ENCODE peak calls at places on chromosome 21, in four cellular contexts. One of them, this sample, is unnamed.

GRCh38 chr21:15014220-15014619 is 50.6 kb downstream of the NRIP1 start:
- DNase-seq in AG04450: no peak
- DNase-seq in fibroblast of villous mesenchyme: no peak
- DNase-seq in H1: no peak
- DNase-seq in this sample: no peak

GRCh38 chr21:35602811-35603210 is 457.5 kb downstream of the SETD4 start:
- DNase-seq in AG04450: no peak
- DNase-seq in fibroblast of villous mesenchyme: no peak
- DNase-seq in H1: no peak
- DNase-seq in this sample: no peak

GRCh38 chr21:31894441-31894840 is 21.6 kb downstream of the HUNK start:
- DNase-seq in AG04450: no peak
- DNase-seq in fibroblast of villous mesenchyme: no peak
- DNase-seq in H1: no peak
- DNase-seq in this sample: no peak

GRCh38 chr21:30408782-30409494 is 13.1 kb downstream of the KRTAP13-1 start:
- DNase-seq in AG04450: no peak
- DNase-seq in fibroblast of villous mesenchyme: peak
- DNase-seq in H1: peak
- DNase-seq in this sample: no peak

GRCh38 chr21:35932232-35932911 is 128.0 kb downstream of the SETD4 start:
- DNase-seq in AG04450: peak
- DNase-seq in fibroblast of villous mesenchyme: peak
- DNase-seq in H1: no peak
- DNase-seq in this sample: peak

GRCh38 chr21:30984897-30985296 is 53.4 kb downstream of the KRTAP19-8 start:
- DNase-seq in AG04450: no peak
- DNase-seq in fibroblast of villous mesenchyme: no peak
- DNase-seq in H1: no peak
- DNase-seq in this sample: no peak

GRCh38 chr21:36422279-36423098 is 37.3 kb downstream of the CHAF1B start:
- DNase-seq in AG04450: peak
- DNase-seq in fibroblast of villous mesenchyme: peak
- DNase-seq in H1: peak
- DNase-seq in this sample: no peak

GRCh38 chr21:14866859-14867560 is 197.8 kb downstream of the NRIP1 start:
- DNase-seq in AG04450: no peak
- DNase-seq in fibroblast of villous mesenchyme: no peak
- DNase-seq in H1: no peak
- DNase-seq in this sample: no peak

GRCh38 chr21:36654341-36654740 is 44.6 kb upstream of the SIM2 start:
- DNase-seq in AG04450: no peak
- DNase-seq in fibroblast of villous mesenchyme: no peak
- DNase-seq in H1: no peak
- DNase-seq in this sample: no peak

GRCh38 chr21:17925000-17925610 is 105.9 kb upstream of the C21orf91 start:
- DNase-seq in AG04450: peak
- DNase-seq in fibroblast of villous mesenchyme: peak
- DNase-seq in H1: no peak
- DNase-seq in this sample: no peak

GRCh38 chr21:42654179-42654912 is 925 bp downstream of the PDE9A start:
- DNase-seq in AG04450: no peak
- DNase-seq in fibroblast of villous mesenchyme: peak
- DNase-seq in H1: no peak
- DNase-seq in this sample: no peak

GRCh38 chr21:16058896-16059295 is 329.1 kb downstream of the USP25 start:
- DNase-seq in AG04450: no peak
- DNase-seq in fibroblast of villous mesenchyme: no peak
- DNase-seq in H1: no peak
- DNase-seq in this sample: no peak

GRCh38 chr21:22791986-22792560 is 1793.9 kb downstream of the NCAM2 start:
- DNase-seq in AG04450: peak
- DNase-seq in fibroblast of villous mesenchyme: peak
- DNase-seq in H1: no peak
- DNase-seq in this sample: peak

GRCh38 chr21:36719614-36720013 is 20.7 kb downstream of the SIM2 start:
- DNase-seq in AG04450: no peak
- DNase-seq in fibroblast of villous mesenchyme: no peak
- DNase-seq in H1: no peak
- DNase-seq in this sample: no peak

GRCh38 chr21:31289702-31290101 is 54.4 kb downstream of the TIAM1 start:
- DNase-seq in AG04450: no peak
- DNase-seq in fibroblast of villous mesenchyme: no peak
- DNase-seq in H1: no peak
- DNase-seq in this sample: no peak

GRCh38 chr21:39728341-39728740 is 16.6 kb upstream of the IGSF5 start:
- DNase-seq in AG04450: no peak
- DNase-seq in fibroblast of villous mesenchyme: no peak
- DNase-seq in H1: no peak
- DNase-seq in this sample: no peak

GRCh38 chr21:25887166-25887565 is 152.4 kb downstream of the GABPA start:
- DNase-seq in AG04450: no peak
- DNase-seq in fibroblast of villous mesenchyme: no peak
- DNase-seq in H1: no peak
- DNase-seq in this sample: no peak

GRCh38 chr21:42463861-42464515 is 32.0 kb downstream of the RSPH1 start:
- DNase-seq in AG04450: peak
- DNase-seq in fibroblast of villous mesenchyme: peak
- DNase-seq in H1: no peak
- DNase-seq in this sample: no peak

GRCh38 chr21:36135391-36136094 is 664 bp downstream of the CBR3 start:
- DNase-seq in AG04450: no peak
- DNase-seq in fibroblast of villous mesenchyme: peak
- DNase-seq in H1: no peak
- DNase-seq in this sample: peak

GRCh38 chr21:36320421-36321324 is 676 bp downstream of the MORC3 start:
- DNase-seq in AG04450: peak
- DNase-seq in fibroblast of villous mesenchyme: peak
- DNase-seq in H1: no peak
- DNase-seq in this sample: peak

GRCh38 chr21:20538039-20538658 is 460.1 kb upstream of the NCAM2 start:
- DNase-seq in AG04450: no peak
- DNase-seq in fibroblast of villous mesenchyme: no peak
- DNase-seq in H1: no peak
- DNase-seq in this sample: no peak

GRCh38 chr21:19402870-19403269 is 999.3 kb upstream of the TMPRSS15 start:
- DNase-seq in AG04450: no peak
- DNase-seq in fibroblast of villous mesenchyme: no peak
- DNase-seq in H1: no peak
- DNase-seq in this sample: no peak

GRCh38 chr21:14523234-14523633 is 22.9 kb downstream of the SAMSN1 start:
- DNase-seq in AG04450: no peak
- DNase-seq in fibroblast of villous mesenchyme: no peak
- DNase-seq in H1: no peak
- DNase-seq in this sample: no peak

GRCh38 chr21:26920055-26920454 is 46.8 kb downstream of the ADAMTS5 start:
- DNase-seq in AG04450: no peak
- DNase-seq in fibroblast of villous mesenchyme: peak
- DNase-seq in H1: no peak
- DNase-seq in this sample: no peak

GRCh38 chr21:31137951-31138350 is 99.7 kb upstream of the KRTAP19-8 start:
- DNase-seq in AG04450: no peak
- DNase-seq in fibroblast of villous mesenchyme: no peak
- DNase-seq in H1: no peak
- DNase-seq in this sample: no peak

GRCh38 chr21:15026370-15026769 is 38.4 kb downstream of the NRIP1 start:
- DNase-seq in AG04450: no peak
- DNase-seq in fibroblast of villous mesenchyme: no peak
- DNase-seq in H1: no peak
- DNase-seq in this sample: no peak

GRCh38 chr21:15793547-15794235 is 63.9 kb downstream of the USP25 start:
- DNase-seq in AG04450: no peak
- DNase-seq in fibroblast of villous mesenchyme: peak
- DNase-seq in H1: no peak
- DNase-seq in this sample: no peak

GRCh38 chr21:26813426-26813998 is 31.7 kb downstream of the ADAMTS1 start:
- DNase-seq in AG04450: no peak
- DNase-seq in fibroblast of villous mesenchyme: peak
- DNase-seq in H1: no peak
- DNase-seq in this sample: no peak

GRCh38 chr21:16992448-16992847 is 520.4 kb upstream of the CXADR start:
- DNase-seq in AG04450: no peak
- DNase-seq in fibroblast of villous mesenchyme: no peak
- DNase-seq in H1: no peak
- DNase-seq in this sample: no peak

GRCh38 chr21:37758997-37759396 is 157.3 kb downstream of the KCNJ6 start:
- DNase-seq in AG04450: peak
- DNase-seq in fibroblast of villous mesenchyme: peak
- DNase-seq in H1: peak
- DNase-seq in this sample: no peak
- TF ChIP-seq CTCF in AG04450: peak
- TF ChIP-seq CTCF in fibroblast of villous mesenchyme: peak
- TF ChIP-seq CTCF in H1: peak
- TF ChIP-seq CTCF in this sample: peak

DNA sequence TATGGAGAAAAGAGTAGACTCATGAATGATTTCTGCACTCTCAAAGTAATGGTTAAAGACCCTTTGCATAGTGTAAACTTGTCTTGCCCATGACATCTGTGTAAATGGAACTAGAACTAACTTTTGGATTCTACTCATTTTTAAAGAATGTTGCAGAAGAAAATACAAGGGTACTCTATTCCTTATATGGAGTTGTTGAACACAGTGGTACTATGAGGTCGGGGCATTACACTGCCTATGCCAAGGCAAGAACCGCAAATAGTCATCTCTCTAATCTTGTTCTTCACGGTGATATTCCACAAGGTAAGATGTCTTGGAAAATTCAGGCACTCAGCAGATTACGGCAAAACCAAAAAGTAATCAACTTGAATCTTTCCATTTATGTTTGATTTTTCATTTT is 19.8 kb downstream of the CCT8 start:
- DNase-seq in AG04450: peak
- DNase-seq in fibroblast of villous mesenchyme: no peak
- DNase-seq in H1: no peak
- DNase-seq in this sample: no peak
- H3K4me3 ChIP-seq in AG04450: no peak
- H3K4me3 ChIP-seq in fibroblast of villous mesenchyme: no peak
- H3K4me3 ChIP-seq in H1: no peak
- H3K4me3 ChIP-seq in this sample: no peak

DNA sequence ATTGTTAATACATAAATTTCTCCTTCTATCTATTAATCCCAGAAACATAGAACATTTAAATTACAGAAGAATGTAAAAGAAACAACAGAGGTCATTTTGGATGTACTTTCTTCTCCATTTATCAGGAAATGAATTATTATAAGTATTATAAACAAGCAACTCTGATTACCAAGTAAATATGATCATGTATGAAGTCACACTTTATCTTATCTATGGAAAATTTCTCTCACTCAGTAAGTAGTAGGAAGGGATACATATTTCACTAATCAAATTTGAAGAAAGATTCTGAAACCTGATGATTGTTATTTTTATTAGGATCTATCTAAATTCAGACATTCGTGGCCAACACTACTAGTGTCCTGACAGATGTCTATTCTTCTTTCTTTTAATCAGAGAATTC is 770.7 kb downstream of the LTN1 start:
- DNase-seq in AG04450: no peak
- DNase-seq in fibroblast of villous mesenchyme: no peak
- DNase-seq in H1: no peak
- DNase-seq in this sample: no peak
- TF ChIP-seq CTCF in AG04450: no peak
- TF ChIP-seq CTCF in fibroblast of villous mesenchyme: no peak
- TF ChIP-seq CTCF in H1: no peak
- TF ChIP-seq CTCF in this sample: no peak

GRCh38 chr21:34530264-34530663 is 18.3 kb upstream of the KCNE1 start:
- DNase-seq in AG04450: no peak
- DNase-seq in fibroblast of villous mesenchyme: peak
- DNase-seq in H1: no peak
- DNase-seq in this sample: no peak

GRCh38 chr21:34526236-34526617 is 14.2 kb upstream of the KCNE1 start:
- DNase-seq in AG04450: no peak
- DNase-seq in fibroblast of villous mesenchyme: peak
- DNase-seq in H1: no peak
- DNase-seq in this sample: no peak

GRCh38 chr21:34528131-34528561 is 16.1 kb upstream of the KCNE1 start:
- DNase-seq in AG04450: no peak
- DNase-seq in fibroblast of villous mesenchyme: no peak
- DNase-seq in H1: no peak
- DNase-seq in this sample: no peak

GRCh38 chr21:34524671-34525601 is 12.9 kb upstream of the KCNE1 start:
- DNase-seq in AG04450: no peak
- DNase-seq in fibroblast of villous mesenchyme: peak
- DNase-seq in H1: no peak
- DNase-seq in this sample: no peak

GRCh38 chr21:34526618-34527290 is 14.7 kb upstream of the KCNE1 start:
- DNase-seq in AG04450: peak
- DNase-seq in fibroblast of villous mesenchyme: peak
- DNase-seq in H1: no peak
- DNase-seq in this sample: peak
- H3K4me3 ChIP-seq in AG04450: peak
- H3K4me3 ChIP-seq in fibroblast of villous mesenchyme: peak
- H3K4me3 ChIP-seq in H1: no peak
- H3K4me3 ChIP-seq in this sample: peak

GRCh38 chr21:43718872-43719747 is at the start of gene PDXK:
- DNase-seq in AG04450: no peak
- DNase-seq in fibroblast of villous mesenchyme: peak
- DNase-seq in H1: no peak
- DNase-seq in this sample: no peak
- TF ChIP-seq CTCF in AG04450: no peak
- TF ChIP-seq CTCF in fibroblast of villous mesenchyme: no peak
- TF ChIP-seq CTCF in H1: no peak
- TF ChIP-seq CTCF in this sample: peak

DNA sequence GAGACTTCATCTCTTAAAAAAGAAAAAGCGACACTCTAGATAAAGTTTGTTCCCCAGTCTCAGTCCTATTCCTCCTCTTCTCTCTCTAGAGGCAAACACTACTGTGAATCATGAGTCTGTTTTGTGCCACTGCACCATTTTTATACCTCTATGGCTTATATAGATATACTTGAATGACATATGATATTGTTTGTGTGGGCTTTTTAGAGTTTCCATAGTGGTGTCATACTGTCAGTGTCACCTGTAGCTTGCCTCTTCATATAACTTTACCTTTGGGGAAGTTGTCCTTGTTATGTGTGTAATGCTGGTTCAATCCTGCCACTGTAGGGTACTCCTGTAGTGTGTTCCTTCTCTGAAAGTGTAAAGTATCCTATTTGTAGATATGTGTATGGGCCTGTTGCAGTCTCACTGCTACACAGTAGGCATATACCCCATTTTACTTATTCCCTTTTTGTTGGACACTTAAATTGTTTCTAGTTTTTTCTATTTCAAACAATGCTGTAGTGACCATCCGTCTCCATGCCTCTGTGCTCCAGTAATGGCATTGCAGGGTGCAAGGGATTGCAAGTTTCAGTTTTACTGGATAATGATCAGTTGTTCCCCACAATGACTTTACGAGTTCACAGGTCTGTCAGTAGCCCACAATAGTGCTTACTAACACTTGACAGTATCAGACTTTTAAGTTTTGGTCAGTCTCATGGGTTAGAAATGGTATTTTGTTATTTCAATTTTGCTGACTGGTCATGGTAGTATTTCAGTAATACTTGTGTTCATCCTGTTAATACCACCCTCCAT is 2.7 kb downstream of the PRMT2 start:
- DNase-seq in AG04450: no peak
- DNase-seq in fibroblast of villous mesenchyme: peak
- DNase-seq in H1: no peak
- DNase-seq in this sample: no peak
- H3K4me3 ChIP-seq in AG04450: peak
- H3K4me3 ChIP-seq in fibroblast of villous mesenchyme: peak
- H3K4me3 ChIP-seq in H1: no peak
- H3K4me3 ChIP-seq in this sample: peak

GRCh38 chr21:38654580-38654979 is 151.1 kb upstream of the ETS2 start:
- DNase-seq in AG04450: no peak
- DNase-seq in fibroblast of villous mesenchyme: no peak
- DNase-seq in H1: no peak
- DNase-seq in this sample: no peak
- TF ChIP-seq CTCF in AG04450: no peak
- TF ChIP-seq CTCF in fibroblast of villous mesenchyme: no peak
- TF ChIP-seq CTCF in H1: no peak
- TF ChIP-seq CTCF in this sample: no peak